ENCODE peak calls at places on chromosomes 11 and 22, in seven cellular contexts. L is RPMI7951, K is cardiac fibroblast, N is NCI-H2029, I is brain microvascular endothelial cell, Z is adipocyte, C is HFFc6. Y is an unnamed sample.
A peak's percentile ranks its signal among the peaks of the same experiment; 100 is the strongest.

GRCh38 chr22:43110444-43110926 is at the start of gene BIK:
- DNase-seq in N (peak; percentile 33), K (peak; percentile 35), L (peak; percentile 31), C (no peak), I (no peak), Z (peak; percentile 53), Y (peak; percentile 19)

GRCh38 chr11:119434531-119435330 is 11.8 kb upstream of the THY1 start:
- DNase-seq in Z (no peak), I (no peak), N (no peak), C (no peak), K (no peak), L (peak; percentile 24), Y (no peak)

GRCh38 chr22:31933406-31933805 is 10.9 kb upstream of the YWHAH start:
- DNase-seq in Z (no peak), I (no peak), C (no peak), L (no peak), N (no peak), K (no peak), Y (no peak)

GRCh38 chr22:44085743-44086741 is 61.9 kb downstream of the PARVB start:
- DNase-seq in I (peak; percentile 18), Z (peak; percentile 28), K (peak; percentile 73), N (peak; percentile 90), L (peak; percentile 56), C (peak; percentile 50), Y (peak; percentile 92)

GRCh38 chr11:21866781-21867180 is 326.1 kb upstream of the ANO5 start:
- DNase-seq in C (no peak), N (peak; percentile 81), Z (no peak), I (no peak), K (no peak), L (no peak), Y (no peak)

GRCh38 chr11:31355131-31355530 is 14.4 kb downstream of the DCDC1 start:
- DNase-seq in L (no peak), Z (no peak), N (peak; percentile 55), K (peak; percentile 33), C (no peak), I (no peak), Y (peak; percentile 26)

GRCh38 chr22:17741866-17742527 is 32.3 kb downstream of the BID start:
- DNase-seq in K (no peak), L (no peak), I (no peak), Z (no peak), N (no peak), C (no peak), Y (no peak)

GRCh38 chr22:19290400-19291217 is 910 bp downstream of the CLTCL1 start:
- DNase-seq in L (peak; percentile 19), Z (peak; percentile 51), I (no peak), K (no peak), N (no peak), C (no peak), Y (peak; percentile 17)

GRCh38 chr11:115421338-115422012 is 82.7 kb downstream of the CADM1 start:
- DNase-seq in Z (no peak), N (no peak), C (no peak), I (no peak), K (no peak), L (no peak), Y (no peak)

GRCh38 chr11:2929880-2930704 is 872 bp upstream of the PHLDA2 start:
- DNase-seq in I (peak; percentile 70), C (peak; percentile 25), Z (peak; percentile 63), K (peak; percentile 39), N (peak; percentile 49), L (peak; percentile 70), Y (peak; percentile 25)

GRCh38 chr11:65661599-65662246 is 993 bp downstream of the RELA start:
- DNase-seq in I (no peak), C (no peak), N (no peak), L (no peak), K (no peak), Z (no peak), Y (no peak)

GRCh38 chr11:8759634-8760033 is 77.0 kb downstream of the RPL27A start:
- DNase-seq in I (no peak), C (no peak), L (no peak), K (no peak), N (no peak), Z (no peak), Y (peak; percentile 23)

GRCh38 chr11:76313913-76314740 is 66.8 kb downstream of the THAP12 start:
- DNase-seq in C (no peak), N (no peak), Z (no peak), K (peak; percentile 20), I (no peak), L (no peak), Y (no peak)

GRCh38 chr11:19345519-19345847 is 104.7 kb upstream of the E2F8 start:
- DNase-seq in Z (peak; percentile 10), N (no peak), L (no peak), K (peak; percentile 27), C (no peak), I (no peak), Y (no peak)

GRCh38 chr11:33444835-33445594 is 187.8 kb downstream of the HIPK3 start:
- DNase-seq in C (no peak), L (peak; percentile 23), K (peak; percentile 45), I (peak; percentile 1), Z (no peak), N (no peak), Y (peak; percentile 61)

GRCh38 chr11:78438298-78438975 is 20.8 kb upstream of the GAB2 start:
- DNase-seq in K (no peak), N (no peak), C (no peak), Z (no peak), L (no peak), I (no peak), Y (no peak)

GRCh38 chr11:120547871-120548681 is 36.5 kb downstream of the GRIK4 start:
- DNase-seq in L (peak; percentile 98), N (peak; percentile 85), K (peak; percentile 94), Z (peak; percentile 96), C (peak; percentile 98), I (peak; percentile 92), Y (peak; percentile 90)

GRCh38 chr11:10418950-10419310 is 36.1 kb upstream of the AMPD3 start:
- DNase-seq in C (no peak), I (no peak), K (no peak), Z (peak; percentile 43), N (no peak), L (no peak), Y (no peak)

GRCh38 chr22:21855715-21856114 is 11.7 kb downstream of the MAPK1 start:
- DNase-seq in C (no peak), L (no peak), K (no peak), I (no peak), N (no peak), Z (no peak), Y (no peak)

GRCh38 chr22:36470162-36470993 is 11.1 kb downstream of the TXN2 start:
- DNase-seq in Z (peak; percentile 95), K (peak; percentile 92), L (peak; percentile 81), I (peak; percentile 85), C (peak; percentile 88), N (peak; percentile 68), Y (peak; percentile 90)

GRCh38 chr11:93133710-93134109 is 64.1 kb downstream of the SLC36A4 start:
- DNase-seq in C (peak; percentile 39), N (no peak), L (no peak), K (peak; percentile 48), I (peak; percentile 39), Z (peak; percentile 66), Y (peak; percentile 22)

GRCh38 chr11:32454993-32455392 is 19.7 kb upstream of the WT1 start:
- DNase-seq in Z (no peak), N (no peak), C (no peak), L (no peak), I (no peak), K (no peak), Y (no peak)

GRCh38 chr11:48210052-48210451 is 6.6 kb upstream of the OR4B1 start:
- DNase-seq in C (peak; percentile 33), L (peak; percentile 55), K (no peak), N (no peak), I (peak; percentile 22), Z (peak; percentile 9), Y (no peak)

GRCh38 chr11:47305734-47306483 is 36.0 kb downstream of the MADD start:
- DNase-seq in L (peak; percentile 22), K (no peak), C (peak; percentile 42), N (no peak), I (peak; percentile 5), Z (peak; percentile 18), Y (no peak)

GRCh38 chr22:19969141-19969928 is 27.7 kb upstream of the TXNRD2 start:
- DNase-seq in Z (no peak), L (no peak), C (no peak), I (no peak), N (no peak), K (no peak), Y (no peak)